ENCODE peak calls at places on chromosomes 5 and 9, in nine cellular contexts. L, F, T, W, V, N, M, P and Y are unnamed samples.

GRCh38 chr9:37215456-37216229 is 95.3 kb downstream of the ZCCHC7 start:
- DNase-seq in L (no peak), F (peak; percentile 4), T (no peak), W (no peak), V (no peak), N (peak; percentile 75), M (no peak), P (no peak), Y (no peak)

GRCh38 chr9:115694014-115694413 is 459.6 kb upstream of the PAPPA start:
- DNase-seq in L (no peak), F (no peak), T (no peak), W (no peak), V (peak; percentile 52), N (peak; percentile 85), M (peak; percentile 85), P (no peak), Y (no peak)

GRCh38 chr5:170366276-170366675 is 22.9 kb downstream of the KCNMB1 start:
- DNase-seq in L (no peak), F (no peak), T (no peak), W (no peak), V (no peak), N (no peak), M (no peak), P (no peak), Y (no peak)

GRCh38 chr5:20678386-20678785 is 690.4 kb upstream of the CDH18 start:
- DNase-seq in L (no peak), F (no peak), T (no peak), W (no peak), V (no peak), N (no peak), M (no peak), P (no peak), Y (no peak)

GRCh38 chr5:10301842-10302610 is 5.7 kb downstream of the CMBL start:
- DNase-seq in L (no peak), F (no peak), T (peak; percentile 80), W (no peak), V (no peak), N (peak; percentile 42), M (no peak), P (peak; percentile 93), Y (no peak)

GRCh38 chr5:93289915-93290314 is 291.1 kb downstream of the NR2F1-AS1 start:
- DNase-seq in L (no peak), F (no peak), T (no peak), W (no peak), V (no peak), N (no peak), M (no peak), P (no peak), Y (no peak)

GRCh38 chr5:171946382-171946781 is 60.1 kb downstream of the FBXW11 start:
- DNase-seq in L (no peak), F (no peak), T (no peak), W (no peak), V (no peak), N (no peak), M (peak; percentile 82), P (no peak), Y (no peak)

GRCh38 chr9:4491621-4491975 is 1.3 kb downstream of the SLC1A1 start:
- DNase-seq in L (no peak), F (no peak), T (no peak), W (no peak), V (peak; percentile 67), N (no peak), M (peak; percentile 95), P (peak; percentile 69), Y (no peak)

GRCh38 chr5:67104859-67105258 is 91.7 kb downstream of the CD180 start:
- DNase-seq in L (no peak), F (no peak), T (no peak), W (peak; percentile 58), V (no peak), N (no peak), M (no peak), P (no peak), Y (no peak)

GRCh38 chr5:150627731-150628545 is 12.5 kb upstream of the SYNPO start:
- DNase-seq in L (no peak), F (no peak), T (no peak), W (no peak), V (no peak), N (peak; percentile 86), M (no peak), P (no peak), Y (no peak)

GRCh38 chr9:137486141-137486490 is 27.0 kb upstream of the NSMF start:
- DNase-seq in L (no peak), F (no peak), T (no peak), W (peak; percentile 15), V (no peak), N (no peak), M (no peak), P (no peak), Y (no peak)

GRCh38 chr5:142295084-142295758 is 29.6 kb downstream of the SPRY4 start:
- DNase-seq in L (no peak), F (no peak), T (no peak), W (no peak), V (peak; percentile 69), N (peak; percentile 35), M (peak; percentile 99), P (no peak), Y (no peak)

GRCh38 chr5:99025298-99026045 is 96.7 kb upstream of the CHD1 start:
- DNase-seq in L (no peak), F (no peak), T (no peak), W (no peak), V (no peak), N (no peak), M (no peak), P (no peak), Y (no peak)

GRCh38 chr5:312845-313244 is 8.7 kb upstream of the AHRR start:
- DNase-seq in L (no peak), F (no peak), T (no peak), W (no peak), V (no peak), N (no peak), M (no peak), P (no peak), Y (no peak)

GRCh38 chr9:116154976-116155699 is 1.5 kb downstream of the PAPPA start:
- DNase-seq in L (no peak), F (no peak), T (peak; percentile 76), W (peak; percentile 39), V (peak; percentile 56), N (peak; percentile 62), M (peak; percentile 30), P (no peak), Y (no peak)

GRCh38 chr5:93809430-93809829 is 68.0 kb upstream of the POU5F2 start:
- DNase-seq in L (no peak), F (no peak), T (no peak), W (no peak), V (no peak), N (no peak), M (no peak), P (no peak), Y (no peak)

GRCh38 chr5:123545506-123545905 is 33.5 kb downstream of the CSNK1G3 start:
- DNase-seq in L (peak; percentile 53), F (no peak), T (no peak), W (no peak), V (no peak), N (peak; percentile 5), M (peak; percentile 53), P (no peak), Y (no peak)

GRCh38 chr5:2686296-2686695 is 65.2 kb downstream of the IRX2 start:
- DNase-seq in L (no peak), F (peak; percentile 46), T (peak; percentile 31), W (no peak), V (no peak), N (peak; percentile 36), M (peak; percentile 47), P (no peak), Y (no peak)

GRCh38 chr9:130940023-130940549 is 1.0 kb upstream of the FIBCD1 start:
- DNase-seq in L (no peak), F (no peak), T (no peak), W (no peak), V (peak; percentile 73), N (no peak), M (no peak), P (no peak), Y (no peak)
- H3K27ac ChIP-seq in L (no peak overlapping the region), F (no peak overlapping the region), T (no peak overlapping the region), W (no peak overlapping the region), V (no peak overlapping the region), N (no peak overlapping the region), M (no peak overlapping the region), P (no peak overlapping the region), Y (no peak overlapping the region)

GRCh38 chr9:129679537-129679936 is 14.1 kb downstream of the PRRX2 start:
- DNase-seq in L (no peak), F (no peak), T (no peak), W (no peak), V (no peak), N (no peak), M (no peak), P (no peak), Y (no peak)

GRCh38 chr9:129677456-129677855 is 12.0 kb downstream of the PRRX2 start:
- DNase-seq in L (no peak), F (no peak), T (no peak), W (peak; percentile 84), V (peak; percentile 45), N (no peak), M (no peak), P (no peak), Y (no peak)

GRCh38 chr9:129676970-129677369 is 11.5 kb downstream of the PRRX2 start:
- DNase-seq in L (no peak), F (no peak), T (no peak), W (peak; percentile 57), V (peak; percentile 48), N (no peak), M (no peak), P (no peak), Y (no peak)

GRCh38 chr9:129676287-129676686 is 10.8 kb downstream of the PRRX2 start:
- DNase-seq in L (no peak), F (no peak), T (no peak), W (no peak), V (no peak), N (no peak), M (no peak), P (no peak), Y (no peak)

GRCh38 chr9:129678844-129679243 is 13.4 kb downstream of the PRRX2 start:
- DNase-seq in L (no peak), F (no peak), T (no peak), W (no peak), V (no peak), N (no peak), M (no peak), P (no peak), Y (no peak)
- H3K27ac ChIP-seq in L (no peak overlapping the region), F (no peak overlapping the region), T (no peak overlapping the region), W (no peak overlapping the region), V (no peak overlapping the region), N (no peak overlapping the region), M (no peak overlapping the region), P (no peak overlapping the region), Y (no peak overlapping the region)

DNA sequence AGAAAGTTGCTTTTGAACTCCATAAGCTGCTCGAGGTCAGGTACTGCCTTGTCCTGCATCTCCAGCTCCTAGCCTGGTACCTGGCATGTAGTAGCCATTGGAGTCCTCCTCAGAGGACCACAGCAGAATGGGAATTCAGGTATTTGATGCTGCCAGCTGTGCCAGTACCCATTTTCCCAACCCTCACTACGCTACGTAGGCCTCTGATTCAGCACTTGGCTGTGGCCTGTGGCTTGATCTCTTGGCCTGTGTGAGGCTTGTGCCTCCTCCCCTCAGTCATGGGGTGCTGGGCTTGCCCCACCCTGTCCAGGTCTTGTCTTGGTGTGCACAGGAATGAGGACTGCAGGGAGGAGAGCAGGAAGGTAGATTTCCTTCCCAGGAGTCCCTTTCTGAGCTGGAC is 11.8 kb downstream of the OTULIN start:
- DNase-seq in L (no peak), F (peak; percentile 77), T (no peak), W (no peak), V (no peak), N (peak; percentile 68), M (no peak), P (no peak), Y (peak; percentile 66)
- H3K27ac ChIP-seq in L (peak overlapping the region; percentile 61), F (peak overlapping the region; percentile 47), T (peak overlapping the region; percentile 67), W (no peak overlapping the region), V (no peak overlapping the region), N (peak overlapping the region; percentile 11), M (no peak overlapping the region), P (peak overlapping the region; percentile 67), Y (peak overlapping the region; percentile 68)

GRCh38 chr5:61301820-61302563 is 30.1 kb upstream of the ZSWIM6 start:
- DNase-seq in L (no peak), F (peak; percentile 94), T (peak; percentile 93), W (no peak), V (no peak), N (peak; percentile 100), M (peak; percentile 90), P (peak; percentile 67), Y (peak; percentile 90)
- H3K27ac ChIP-seq in L (no peak overlapping the region), F (peak overlapping the region; percentile 89), T (peak overlapping the region; percentile 61), W (peak overlapping the region; percentile 94), V (no peak overlapping the region), N (peak overlapping the region; percentile 91), M (no peak overlapping the region), P (peak overlapping the region; percentile 28), Y (peak overlapping the region; percentile 82)